ENCODE peak calls at places on chromosome 22, in ten cellular contexts. D is cardiac muscle cell, T is neural crest cell, H is brain microvascular endothelial cell, M is fibroblast of villous mesenchyme, E is thoracic aorta, N is left ventricle myocardium inferior, Z is transverse colon, O is foreskin fibroblast, U is HepG2. X is an unnamed sample.

GRCh38 chr22:23562186-23562585 is 17.9 kb downstream of the IGLL1 start:
- DNase-seq in D (no peak), T (no peak), H (no peak), M (no peak), E (no peak), N (no peak), Z (no peak), O (no peak), U (no peak), X (no peak)

GRCh38 chr22:28016781-28017557 is 97.9 kb upstream of the PITPNB start:
- DNase-seq in D (no peak), T (no peak), H (no peak), M (no peak), E (no peak), N (peak; percentile 14), Z (peak; percentile 5), O (no peak), U (no peak), X (no peak)

GRCh38 chr22:40469181-40469580 is 98.8 kb downstream of the SGSM3 start:
- DNase-seq in D (no peak), T (no peak), H (no peak), M (no peak), E (no peak), N (no peak), Z (no peak), O (no peak), U (no peak), X (no peak)

GRCh38 chr22:38218661-38219331 is 17.0 kb downstream of the MAFF start:
- DNase-seq in D (peak; percentile 65), T (no peak), H (peak; percentile 90), M (peak; percentile 94), E (peak; percentile 43), N (peak; percentile 70), Z (peak; percentile 89), O (peak; percentile 95), U (peak; percentile 76), X (peak; percentile 84)

GRCh38 chr22:40636380-40637180 is at the start of gene MRTFA:
- DNase-seq in D (peak; percentile 99), T (peak; percentile 99), H (peak; percentile 100), M (peak; percentile 100), E (peak; percentile 99), N (peak; percentile 100), Z (peak; percentile 100), O (peak; percentile 100), U (peak; percentile 98), X (peak; percentile 100)

GRCh38 chr22:50102946-50103345 is 13.1 kb downstream of the MOV10L1 start:
- DNase-seq in D (no peak), T (no peak), H (no peak), M (no peak), E (no peak), N (no peak), Z (no peak), O (no peak), U (peak; percentile 31), X (no peak)

GRCh38 chr22:35930933-35931332 is 97.7 kb downstream of the RBFOX2 start:
- DNase-seq in D (peak; percentile 68), T (no peak), H (peak; percentile 67), M (peak; percentile 84), E (no peak), N (no peak), Z (no peak), O (peak; percentile 82), U (peak; percentile 78), X (no peak)

GRCh38 chr22:17131686-17132085 is 10.5 kb upstream of the TMEM121B start:
- DNase-seq in D (peak; percentile 56), T (no peak), H (no peak), M (no peak), E (no peak), N (no peak), Z (no peak), O (no peak), U (no peak), X (no peak)

GRCh38 chr22:17919276-17920144 is 104.9 kb downstream of the MICAL3 start:
- DNase-seq in D (peak; percentile 24), T (no peak), H (no peak), M (peak; percentile 33), E (no peak), N (peak; percentile 63), Z (no peak), O (no peak), U (no peak), X (peak; percentile 21)

GRCh38 chr22:22099833-22100812 is 117.5 kb upstream of the TOP3B start:
- DNase-seq in D (no peak), T (no peak), H (peak; percentile 13), M (peak; percentile 9), E (no peak), N (no peak), Z (no peak), O (peak; percentile 10), U (no peak), X (no peak)

GRCh38 chr22:22099194-22099486 is 116.6 kb upstream of the TOP3B start:
- DNase-seq in D (no peak), T (no peak), H (no peak), M (no peak), E (no peak), N (no peak), Z (no peak), O (no peak), U (no peak), X (no peak)

GRCh38 chr22:22106855-22107254 is 124.3 kb upstream of the TOP3B start:
- DNase-seq in D (no peak), T (no peak), H (no peak), M (no peak), E (no peak), N (no peak), Z (no peak), O (no peak), U (no peak), X (no peak)

GRCh38 chr22:22105364-22105763 is 122.8 kb upstream of the TOP3B start:
- DNase-seq in D (no peak), T (no peak), H (no peak), M (no peak), E (no peak), N (no peak), Z (no peak), O (no peak), U (no peak), X (no peak)

GRCh38 chr22:22103078-22103593 is 120.5 kb upstream of the TOP3B start:
- DNase-seq in D (no peak), T (peak; percentile 34), H (no peak), M (no peak), E (no peak), N (no peak), Z (no peak), O (no peak), U (no peak), X (no peak)
- TF ChIP-seq CTCF in D (peak; percentile 50), T (peak; percentile 56), H (peak; percentile 71), M (peak; percentile 59), E (no peak), N (peak; percentile 24), Z (no peak), O (peak; percentile 37), U (peak; percentile 41), X (no peak)

GRCh38 chr22:46659059-46659790 is 39.0 kb downstream of the GRAMD4 start:
- DNase-seq in D (no peak), T (no peak), H (no peak), M (no peak), E (no peak), N (no peak), Z (no peak), O (no peak), U (no peak), X (no peak)

GRCh38 chr22:46661221-46661851 is 41.1 kb downstream of the GRAMD4 start:
- DNase-seq in D (peak; percentile 40), T (no peak), H (peak; percentile 66), M (peak; percentile 45), E (no peak), N (no peak), Z (no peak), O (peak; percentile 25), U (no peak), X (no peak)

GRCh38 chr22:46662226-46662625 is 42.0 kb downstream of the GRAMD4 start:
- DNase-seq in D (no peak), T (no peak), H (no peak), M (no peak), E (no peak), N (no peak), Z (no peak), O (no peak), U (no peak), X (no peak)

GRCh38 chr22:46659791-46660186 is 39.6 kb downstream of the GRAMD4 start:
- DNase-seq in D (no peak), T (no peak), H (no peak), M (no peak), E (no peak), N (no peak), Z (no peak), O (no peak), U (no peak), X (no peak)

GRCh38 chr22:46660604-46661201 is 40.5 kb downstream of the GRAMD4 start:
- DNase-seq in D (no peak), T (no peak), H (no peak), M (no peak), E (no peak), N (no peak), Z (peak; percentile 78), O (no peak), U (peak; percentile 41), X (peak; percentile 79)
- TF ChIP-seq CTCF in D (no peak), T (no peak), H (peak; percentile 7), M (no peak), E (no peak), N (no peak), Z (no peak), O (no peak), U (peak; percentile 43), X (no peak)

GRCh38 chr22:42796081-42796480 is 61.0 kb downstream of the ARFGAP3 start:
- DNase-seq in D (no peak), T (no peak), H (no peak), M (no peak), E (no peak), N (no peak), Z (no peak), O (no peak), U (no peak), X (no peak)

GRCh38 chr22:42792909-42793847 is 63.9 kb downstream of the ARFGAP3 start:
- DNase-seq in D (no peak), T (no peak), H (no peak), M (no peak), E (no peak), N (peak; percentile 64), Z (no peak), O (no peak), U (no peak), X (no peak)

GRCh38 chr22:42793848-42794405 is 63.1 kb downstream of the ARFGAP3 start:
- DNase-seq in D (no peak), T (no peak), H (no peak), M (no peak), E (no peak), N (no peak), Z (no peak), O (no peak), U (no peak), X (no peak)

GRCh38 chr22:42797021-42797420 is 60.1 kb downstream of the ARFGAP3 start:
- DNase-seq in D (no peak), T (no peak), H (no peak), M (peak; percentile 54), E (no peak), N (peak; percentile 44), Z (no peak), O (no peak), U (no peak), X (no peak)

GRCh38 chr22:42794551-42795510 is 62.2 kb downstream of the ARFGAP3 start:
- DNase-seq in D (peak; percentile 26), T (no peak), H (no peak), M (no peak), E (no peak), N (no peak), Z (no peak), O (peak; percentile 33), U (peak; percentile 31), X (no peak)
- TF ChIP-seq CTCF in D (peak; percentile 7), T (no peak), H (peak; percentile 57), M (peak; percentile 32), E (no peak), N (peak; percentile 32), Z (no peak), O (no peak), U (peak; percentile 58), X (no peak)

GRCh38 chr22:44975444-44976262 is 34.2 kb downstream of the PHF21B start:
- DNase-seq in D (peak; percentile 95), T (peak; percentile 96), H (peak; percentile 59), M (peak; percentile 86), E (no peak), N (peak; percentile 70), Z (peak; percentile 77), O (peak; percentile 87), U (peak; percentile 66), X (peak; percentile 86)
- TF ChIP-seq CTCF in D (peak; percentile 94), T (peak; percentile 88), H (peak; percentile 92), M (peak; percentile 83), E (peak; percentile 27), N (peak; percentile 70), Z (peak; percentile 61), O (peak; percentile 89), U (peak; percentile 76), X (peak; percentile 28)